ENCODE peak calls at places on chromosomes 5 and 9, in eight cellular contexts. One of them, this sample, is unnamed.

GRCh38 chr5:149803153-149803552 is 73.0 kb downstream of the PPARGC1B start:
- DNase-seq in neural crest cell: no peak
- DNase-seq in vagina: no peak
- DNase-seq in GM10248: no peak
- DNase-seq in AG10803: no peak
- DNase-seq in tibial nerve: no peak
- DNase-seq in A549: no peak
- DNase-seq in upper lobe of right lung: no peak
- DNase-seq in this sample: no peak

GRCh38 chr5:74916831-74917710 is 50.9 kb upstream of the FAM169A start:
- DNase-seq in neural crest cell: no peak
- DNase-seq in vagina: no peak
- DNase-seq in GM10248: no peak
- DNase-seq in AG10803: peak
- DNase-seq in tibial nerve: no peak
- DNase-seq in A549: peak
- DNase-seq in upper lobe of right lung: no peak
- DNase-seq in this sample: no peak

GRCh38 chr9:121771851-121772599 is 120.6 kb downstream of the DAB2IP start:
- DNase-seq in neural crest cell: no peak
- DNase-seq in vagina: no peak
- DNase-seq in GM10248: no peak
- DNase-seq in AG10803: no peak
- DNase-seq in tibial nerve: no peak
- DNase-seq in A549: no peak
- DNase-seq in upper lobe of right lung: peak
- DNase-seq in this sample: no peak

GRCh38 chr5:168712280-168712924 is 133.2 kb upstream of the PANK3 start:
- DNase-seq in neural crest cell: no peak
- DNase-seq in vagina: peak
- DNase-seq in GM10248: no peak
- DNase-seq in AG10803: peak
- DNase-seq in tibial nerve: peak
- DNase-seq in A549: peak
- DNase-seq in upper lobe of right lung: no peak
- DNase-seq in this sample: no peak

GRCh38 chr5:102277059-102277621 is 18.9 kb downstream of the SLCO4C1 start:
- DNase-seq in neural crest cell: no peak
- DNase-seq in vagina: no peak
- DNase-seq in GM10248: no peak
- DNase-seq in AG10803: no peak
- DNase-seq in tibial nerve: no peak
- DNase-seq in A549: no peak
- DNase-seq in upper lobe of right lung: no peak
- DNase-seq in this sample: no peak

GRCh38 chr5:131280417-131280816 is 16.6 kb downstream of the CDC42SE2 start:
- DNase-seq in neural crest cell: no peak
- DNase-seq in vagina: no peak
- DNase-seq in GM10248: no peak
- DNase-seq in AG10803: no peak
- DNase-seq in tibial nerve: no peak
- DNase-seq in A549: no peak
- DNase-seq in upper lobe of right lung: no peak
- DNase-seq in this sample: no peak

GRCh38 chr9:36900856-36901220 is 133.2 kb downstream of the PAX5 start:
- DNase-seq in neural crest cell: no peak
- DNase-seq in vagina: no peak
- DNase-seq in GM10248: no peak
- DNase-seq in AG10803: no peak
- DNase-seq in tibial nerve: no peak
- DNase-seq in A549: no peak
- DNase-seq in upper lobe of right lung: no peak
- DNase-seq in this sample: no peak

GRCh38 chr9:37508135-37508833 is 22.5 kb downstream of the POLR1E start:
- DNase-seq in neural crest cell: no peak
- DNase-seq in vagina: no peak
- DNase-seq in GM10248: no peak
- DNase-seq in AG10803: peak
- DNase-seq in tibial nerve: no peak
- DNase-seq in A549: no peak
- DNase-seq in upper lobe of right lung: peak
- DNase-seq in this sample: no peak

GRCh38 chr9:5869315-5870019 is 21.2 kb upstream of the MLANA start:
- DNase-seq in neural crest cell: no peak
- DNase-seq in vagina: no peak
- DNase-seq in GM10248: peak
- DNase-seq in AG10803: no peak
- DNase-seq in tibial nerve: no peak
- DNase-seq in A549: peak
- DNase-seq in upper lobe of right lung: no peak
- DNase-seq in this sample: peak

GRCh38 chr9:80644044-80644443 is 1045.3 kb downstream of the TLE1 start:
- DNase-seq in neural crest cell: no peak
- DNase-seq in vagina: no peak
- DNase-seq in GM10248: no peak
- DNase-seq in AG10803: no peak
- DNase-seq in tibial nerve: no peak
- DNase-seq in A549: no peak
- DNase-seq in upper lobe of right lung: no peak
- DNase-seq in this sample: no peak

GRCh38 chr9:114121445-114122151 is 22.5 kb upstream of the KIF12 start:
- DNase-seq in neural crest cell: no peak
- DNase-seq in vagina: no peak
- DNase-seq in GM10248: no peak
- DNase-seq in AG10803: no peak
- DNase-seq in tibial nerve: no peak
- DNase-seq in A549: no peak
- DNase-seq in upper lobe of right lung: peak
- DNase-seq in this sample: no peak

GRCh38 chr9:6667633-6668280 is 22.2 kb upstream of the GLDC start:
- DNase-seq in neural crest cell: no peak
- DNase-seq in vagina: no peak
- DNase-seq in GM10248: peak
- DNase-seq in AG10803: peak
- DNase-seq in tibial nerve: no peak
- DNase-seq in A549: peak
- DNase-seq in upper lobe of right lung: no peak
- DNase-seq in this sample: no peak

DNA sequence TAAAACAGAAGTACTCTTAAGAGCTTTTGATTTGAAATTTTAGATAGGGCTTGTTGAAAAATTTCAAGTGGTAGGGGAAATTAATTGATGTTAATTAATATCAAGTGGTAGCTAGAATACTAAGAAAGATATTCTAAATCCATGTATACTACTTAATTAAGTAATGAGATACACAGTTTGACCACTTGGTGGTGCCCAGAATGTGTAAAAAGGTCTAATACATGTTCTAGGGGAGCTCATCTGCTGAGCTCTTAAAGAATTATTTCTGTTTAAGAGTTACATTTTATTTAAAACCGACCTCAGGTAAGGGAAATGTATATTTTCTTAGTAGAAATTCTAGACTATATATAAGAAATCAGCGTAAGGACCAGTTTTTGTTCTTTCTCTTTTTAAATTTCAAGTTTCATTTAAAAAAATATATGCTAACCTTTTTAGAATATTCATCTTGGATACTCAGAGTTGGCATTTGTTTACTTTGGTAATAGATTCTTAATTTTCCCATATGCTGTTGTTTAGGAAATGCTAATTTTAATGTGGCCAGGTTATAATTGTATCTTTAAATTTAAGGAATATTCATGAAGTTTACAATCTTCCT is 61.5 kb downstream of the LNPEP start:
- DNase-seq in neural crest cell: no peak
- DNase-seq in vagina: no peak
- DNase-seq in GM10248: peak
- DNase-seq in AG10803: peak
- DNase-seq in tibial nerve: peak
- DNase-seq in A549: peak
- DNase-seq in upper lobe of right lung: no peak
- DNase-seq in this sample: peak
- TF ChIP-seq CTCF in neural crest cell: peak
- TF ChIP-seq CTCF in vagina: no peak
- TF ChIP-seq CTCF in GM10248: peak
- TF ChIP-seq CTCF in AG10803: peak
- TF ChIP-seq CTCF in tibial nerve: peak
- TF ChIP-seq CTCF in A549: peak
- TF ChIP-seq CTCF in upper lobe of right lung: peak
- TF ChIP-seq CTCF in this sample: peak

DNA sequence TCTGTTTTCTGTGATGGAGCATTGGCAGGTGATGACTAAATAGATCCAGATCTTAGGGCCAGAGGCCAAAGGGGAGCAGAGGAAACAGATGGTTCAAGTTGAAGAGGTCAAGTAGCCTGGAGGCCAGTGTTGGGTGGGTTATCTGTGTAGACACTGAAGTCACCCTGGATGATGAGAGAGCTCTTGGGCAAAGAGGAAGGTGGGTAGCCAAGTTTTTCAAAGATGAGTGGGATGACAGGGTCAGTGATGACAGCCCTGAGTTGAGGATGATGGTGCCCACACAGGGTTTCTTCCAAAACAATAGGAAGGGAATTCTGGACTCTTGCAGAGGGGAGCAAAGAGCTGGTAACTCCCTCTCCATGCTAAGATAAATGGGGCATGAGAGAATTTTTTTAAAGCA is 76.6 kb downstream of the CD180 start:
- DNase-seq in neural crest cell: no peak
- DNase-seq in vagina: no peak
- DNase-seq in GM10248: no peak
- DNase-seq in AG10803: no peak
- DNase-seq in tibial nerve: no peak
- DNase-seq in A549: no peak
- DNase-seq in upper lobe of right lung: no peak
- DNase-seq in this sample: no peak
- TF ChIP-seq CTCF in neural crest cell: no peak
- TF ChIP-seq CTCF in vagina: no peak
- TF ChIP-seq CTCF in GM10248: no peak
- TF ChIP-seq CTCF in AG10803: no peak
- TF ChIP-seq CTCF in tibial nerve: no peak
- TF ChIP-seq CTCF in A549: no peak
- TF ChIP-seq CTCF in upper lobe of right lung: no peak
- TF ChIP-seq CTCF in this sample: no peak

GRCh38 chr9:97889941-97890557 is 32.3 kb downstream of the TRMO start:
- DNase-seq in neural crest cell: peak
- DNase-seq in vagina: no peak
- DNase-seq in GM10248: peak
- DNase-seq in AG10803: no peak
- DNase-seq in tibial nerve: no peak
- DNase-seq in A549: peak
- DNase-seq in upper lobe of right lung: peak
- DNase-seq in this sample: peak

GRCh38 chr9:97891736-97892135 is 30.6 kb downstream of the TRMO start:
- DNase-seq in neural crest cell: no peak
- DNase-seq in vagina: no peak
- DNase-seq in GM10248: no peak
- DNase-seq in AG10803: peak
- DNase-seq in tibial nerve: no peak
- DNase-seq in A549: no peak
- DNase-seq in upper lobe of right lung: no peak
- DNase-seq in this sample: no peak

GRCh38 chr9:97900738-97901565 is 21.3 kb downstream of the TRMO start:
- DNase-seq in neural crest cell: peak
- DNase-seq in vagina: no peak
- DNase-seq in GM10248: peak
- DNase-seq in AG10803: peak
- DNase-seq in tibial nerve: no peak
- DNase-seq in A549: peak
- DNase-seq in upper lobe of right lung: no peak
- DNase-seq in this sample: peak

GRCh38 chr9:97900103-97900737 is 22.1 kb downstream of the TRMO start:
- DNase-seq in neural crest cell: no peak
- DNase-seq in vagina: no peak
- DNase-seq in GM10248: no peak
- DNase-seq in AG10803: peak
- DNase-seq in tibial nerve: no peak
- DNase-seq in A549: no peak
- DNase-seq in upper lobe of right lung: no peak
- DNase-seq in this sample: no peak

GRCh38 chr9:97895695-97896332 is 26.5 kb downstream of the TRMO start:
- DNase-seq in neural crest cell: no peak
- DNase-seq in vagina: no peak
- DNase-seq in GM10248: no peak
- DNase-seq in AG10803: no peak
- DNase-seq in tibial nerve: no peak
- DNase-seq in A549: peak
- DNase-seq in upper lobe of right lung: no peak
- DNase-seq in this sample: peak
- TF ChIP-seq CTCF in neural crest cell: no peak
- TF ChIP-seq CTCF in vagina: no peak
- TF ChIP-seq CTCF in GM10248: peak
- TF ChIP-seq CTCF in AG10803: no peak
- TF ChIP-seq CTCF in tibial nerve: no peak
- TF ChIP-seq CTCF in A549: no peak
- TF ChIP-seq CTCF in upper lobe of right lung: no peak
- TF ChIP-seq CTCF in this sample: no peak

GRCh38 chr5:166340039-166340438 is 1951.4 kb upstream of the WWC1 start:
- DNase-seq in neural crest cell: no peak
- DNase-seq in vagina: no peak
- DNase-seq in GM10248: no peak
- DNase-seq in AG10803: no peak
- DNase-seq in tibial nerve: no peak
- DNase-seq in A549: no peak
- DNase-seq in upper lobe of right lung: no peak
- DNase-seq in this sample: no peak

GRCh38 chr5:166338801-166339200 is 1952.6 kb upstream of the WWC1 start:
- DNase-seq in neural crest cell: no peak
- DNase-seq in vagina: no peak
- DNase-seq in GM10248: no peak
- DNase-seq in AG10803: no peak
- DNase-seq in tibial nerve: no peak
- DNase-seq in A549: no peak
- DNase-seq in upper lobe of right lung: no peak
- DNase-seq in this sample: no peak

GRCh38 chr5:166342330-166342891 is 1949.0 kb upstream of the WWC1 start:
- DNase-seq in neural crest cell: no peak
- DNase-seq in vagina: no peak
- DNase-seq in GM10248: no peak
- DNase-seq in AG10803: no peak
- DNase-seq in tibial nerve: no peak
- DNase-seq in A549: no peak
- DNase-seq in upper lobe of right lung: no peak
- DNase-seq in this sample: no peak

GRCh38 chr5:166347051-166347450 is 1944.4 kb upstream of the WWC1 start:
- DNase-seq in neural crest cell: no peak
- DNase-seq in vagina: no peak
- DNase-seq in GM10248: no peak
- DNase-seq in AG10803: no peak
- DNase-seq in tibial nerve: no peak
- DNase-seq in A549: no peak
- DNase-seq in upper lobe of right lung: no peak
- DNase-seq in this sample: no peak

DNA sequence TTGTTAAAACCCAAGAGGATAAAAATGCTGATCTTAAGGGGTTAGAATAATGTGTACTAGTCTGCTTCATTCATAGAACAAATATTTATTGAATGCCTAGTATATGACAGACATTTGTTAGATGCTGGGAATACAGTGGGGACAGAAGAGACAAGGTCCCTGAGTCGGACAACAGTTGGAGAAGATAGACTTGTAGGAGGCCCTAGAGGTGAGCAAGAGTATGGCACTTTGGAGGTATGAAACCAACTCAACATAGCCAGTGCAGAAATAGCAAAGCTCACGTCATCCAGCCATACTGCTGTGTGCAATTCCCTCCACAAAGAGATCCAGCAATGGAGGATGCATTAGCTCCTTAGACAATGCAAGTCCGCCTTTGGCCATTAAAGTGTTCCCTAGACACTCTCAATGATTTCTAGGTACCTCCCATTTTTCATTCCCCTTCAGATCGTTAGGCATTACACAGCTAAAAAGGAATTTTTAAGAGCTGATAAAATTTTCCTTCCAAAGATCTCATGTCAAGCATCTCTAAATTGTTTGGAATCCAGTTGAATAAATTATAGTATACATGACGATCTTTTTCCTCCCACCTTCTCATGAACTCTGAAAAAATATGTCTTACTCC is 1949.6 kb upstream of the WWC1 start:
- DNase-seq in neural crest cell: no peak
- DNase-seq in vagina: no peak
- DNase-seq in GM10248: no peak
- DNase-seq in AG10803: no peak
- DNase-seq in tibial nerve: no peak
- DNase-seq in A549: no peak
- DNase-seq in upper lobe of right lung: no peak
- DNase-seq in this sample: no peak
- TF ChIP-seq CTCF in neural crest cell: peak
- TF ChIP-seq CTCF in vagina: no peak
- TF ChIP-seq CTCF in GM10248: no peak
- TF ChIP-seq CTCF in AG10803: no peak
- TF ChIP-seq CTCF in tibial nerve: no peak
- TF ChIP-seq CTCF in A549: no peak
- TF ChIP-seq CTCF in upper lobe of right lung: peak
- TF ChIP-seq CTCF in this sample: no peak

This sample was measured in activated CD8-positive, alpha-beta T cell treated with anti-CD3 and anti-CD28 coated beads for 36 hours.